ENCODE peak calls at places on chromosomes 12 and 14, in ten cellular contexts. J is neural progenitor cell, G is GM06990, A is PC-9, R is choroid plexus epithelial cell, E is BJ, F is GM12865, S is AG04450, D is astrocyte, N is A549. B is an unnamed sample.
A peak's percentile ranks its signal among the peaks of the same experiment; 100 is the strongest.

GRCh38 chr12:59041241-59042121 is 121.2 kb upstream of the LRIG3 start:
- DNase-seq in J (no peak), G (no peak), A (no peak), R (peak; percentile 93), E (peak; percentile 85), F (no peak), S (peak; percentile 78), D (peak; percentile 95), N (peak; percentile 57), B (peak; percentile 88)

GRCh38 chr12:111624540-111624939 is 25.4 kb upstream of the ATXN2 start:
- DNase-seq in J (no peak), G (no peak), A (peak; percentile 75), R (no peak), E (no peak), F (no peak), S (no peak), D (no peak), N (no peak), B (no peak)

GRCh38 chr14:66944872-66945271 is 244.4 kb upstream of the GARIN2 start:
- DNase-seq in J (peak; percentile 35), G (peak; percentile 10), A (no peak), R (peak; percentile 50), E (no peak), F (peak; percentile 41), S (no peak), D (peak; percentile 48), N (peak; percentile 64), B (peak; percentile 54)

GRCh38 chr12:8493084-8493483 is 20.2 kb upstream of the CLEC4D start:
- DNase-seq in J (no peak), G (peak; percentile 57), A (no peak), R (no peak), E (no peak), F (peak; percentile 78), S (no peak), D (no peak), N (no peak), B (no peak)

GRCh38 chr12:51028811-51029146 is 2.6 kb upstream of the SLC11A2 start:
- DNase-seq in J (no peak), G (no peak), A (peak; percentile 51), R (no peak), E (peak; percentile 10), F (no peak), S (no peak), D (no peak), N (no peak), B (peak; percentile 28)

GRCh38 chr12:74393265-74393664 is 144.4 kb upstream of the ATXN7L3B start:
- DNase-seq in J (no peak), G (no peak), A (no peak), R (no peak), E (no peak), F (no peak), S (no peak), D (peak; percentile 8), N (peak; percentile 27), B (no peak)

GRCh38 chr12:53560386-53560785 is 53.1 kb upstream of the NPFF start:
- DNase-seq in J (no peak), G (no peak), A (no peak), R (peak; percentile 96), E (peak; percentile 26), F (no peak), S (no peak), D (peak; percentile 91), N (no peak), B (peak; percentile 85)

GRCh38 chr12:6613776-6614512 is 6.8 kb upstream of the CHD4 start:
- DNase-seq in J (peak; percentile 96), G (peak; percentile 50), A (peak; percentile 97), R (peak; percentile 99), E (peak; percentile 87), F (peak; percentile 82), S (peak; percentile 93), D (peak; percentile 94), N (peak; percentile 90), B (peak; percentile 98)

GRCh38 chr14:101215936-101216335 is 312.4 kb upstream of the RTL1 start:
- DNase-seq in J (peak; percentile 0), G (no peak), A (no peak), R (no peak), E (no peak), F (no peak), S (no peak), D (no peak), N (no peak), B (no peak)

GRCh38 chr14:45201908-45202307 is 51.1 kb downstream of the MIS18BP1 start:
- DNase-seq in J (peak; percentile 12), G (peak; percentile 9), A (no peak), R (peak; percentile 53), E (no peak), F (peak; percentile 47), S (no peak), D (peak; percentile 27), N (peak; percentile 44), B (peak; percentile 22)
- TF ChIP-seq CTCF in J (peak; percentile 29), G (peak; percentile 62), A (no peak), R (peak; percentile 57), E (no peak), F (peak; percentile 13), S (peak; percentile 21), D (no peak), N (no peak), B (no peak)

GRCh38 chr12:129902371-129903091 is 1.3 kb downstream of the TMEM132D start:
- DNase-seq in J (peak; percentile 11), G (no peak), A (no peak), R (no peak), E (no peak), F (no peak), S (no peak), D (peak; percentile 6), N (no peak), B (no peak)
- H3K4me3 ChIP-seq in J (peak overlapping the region; percentile 56), G (no peak overlapping the region), A (no peak overlapping the region), R (peak overlapping the region; percentile 29), E (no peak overlapping the region), F (no peak overlapping the region), S (no peak overlapping the region), D (peak overlapping the region; percentile 67), N (no peak overlapping the region), B (no peak overlapping the region)

GRCh38 chr12:109065154-109065852 is 12.9 kb downstream of the USP30 start:
- DNase-seq in J (no peak), G (no peak), A (no peak), R (peak; percentile 7), E (no peak), F (no peak), S (no peak), D (no peak), N (no peak), B (no peak)
- TF ChIP-seq CTCF in J (no peak), G (no peak), A (no peak), R (no peak), E (no peak), F (no peak), S (no peak), D (no peak), N (no peak), B (no peak)

DNA sequence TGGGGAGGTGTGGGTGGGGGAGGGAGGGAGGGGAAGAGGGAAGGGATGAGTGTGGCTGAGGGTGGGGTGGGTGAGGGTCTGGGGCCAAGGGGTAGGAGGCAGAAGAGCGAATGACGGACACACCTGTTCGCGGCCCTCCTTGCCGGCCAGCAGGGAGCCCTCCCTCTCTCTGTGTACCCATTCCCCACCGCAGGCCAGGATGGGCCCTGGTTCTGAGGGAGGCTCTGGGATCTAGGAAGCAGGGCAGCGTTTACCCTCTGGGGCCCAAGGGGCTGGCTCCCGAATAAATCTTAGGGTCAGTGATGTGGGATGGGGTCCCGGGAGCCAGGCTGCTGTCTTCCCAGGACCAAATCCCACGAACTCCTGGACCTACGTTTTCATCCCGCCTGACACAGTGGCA is 46.0 kb upstream of the ESRRB start:
- DNase-seq in J (peak; percentile 28), G (no peak), A (no peak), R (no peak), E (no peak), F (no peak), S (no peak), D (no peak), N (no peak), B (no peak)
- H3K4me3 ChIP-seq in J (peak overlapping the region; percentile 50), G (no peak overlapping the region), A (no peak overlapping the region), R (no peak overlapping the region), E (no peak overlapping the region), F (no peak overlapping the region), S (no peak overlapping the region), D (no peak overlapping the region), N (no peak overlapping the region), B (no peak overlapping the region)

GRCh38 chr12:64081020-64081419 is 141.1 kb downstream of the KICS2 start:
- DNase-seq in J (no peak), G (no peak), A (no peak), R (no peak), E (no peak), F (no peak), S (no peak), D (peak; percentile 29), N (no peak), B (no peak)

GRCh38 chr12:64080319-64081008 is 141.6 kb downstream of the KICS2 start:
- DNase-seq in J (no peak), G (no peak), A (peak; percentile 38), R (no peak), E (no peak), F (no peak), S (no peak), D (no peak), N (peak; percentile 27), B (no peak)

GRCh38 chr12:64072946-64073345 is 149.2 kb downstream of the KICS2 start:
- DNase-seq in J (no peak), G (no peak), A (no peak), R (no peak), E (no peak), F (no peak), S (no peak), D (no peak), N (no peak), B (no peak)

GRCh38 chr12:64082866-64083268 is 139.2 kb downstream of the KICS2 start:
- DNase-seq in J (no peak), G (no peak), A (no peak), R (no peak), E (no peak), F (no peak), S (no peak), D (no peak), N (peak; percentile 16), B (no peak)

GRCh38 chr12:64077922-64078321 is 144.2 kb downstream of the KICS2 start:
- DNase-seq in J (no peak), G (no peak), A (no peak), R (peak; percentile 51), E (no peak), F (no peak), S (no peak), D (no peak), N (peak; percentile 34), B (no peak)
- TF ChIP-seq CTCF in J (peak; percentile 38), G (no peak), A (peak; percentile 47), R (peak; percentile 54), E (peak; percentile 41), F (peak; percentile 10), S (peak; percentile 47), D (peak; percentile 32), N (peak; percentile 25), B (peak; percentile 19)

B was measured in foreskin fibroblast.